ENCODE peak calls at places on chromosome 6, in eight cellular contexts. D is dorsolateral prefrontal cortex, F is cardiac fibroblast, X is B cell, Z is bronchial epithelial cell, G is BJ, K is Panc1, P is HFFc6. Y is an unnamed sample.

GRCh38 chr6:149896491-149896890 is 1.4 kb downstream of the RAET1E start:
- DNase-seq in D (no peak), F (peak), X (no peak), Z (peak), G (no peak), K (no peak), P (peak), Y (peak)

GRCh38 chr6:84118191-84118590 is 84.6 kb downstream of the MRAP2 start:
- DNase-seq in D (no peak), F (no peak), X (no peak), Z (no peak), G (no peak), K (no peak), P (no peak), Y (no peak)

GRCh38 chr6:33988121-33989015 is 157.5 kb downstream of the GRM4 start:
- DNase-seq in D (no peak), F (no peak), X (no peak), Z (no peak), G (no peak), K (no peak), P (no peak), Y (no peak)

GRCh38 chr6:27267865-27268444 is 20.5 kb downstream of the PRSS16 start:
- DNase-seq in D (no peak), F (no peak), X (no peak), Z (no peak), G (no peak), K (no peak), P (no peak), Y (no peak)

GRCh38 chr6:33010356-33010755 is 965 bp upstream of the HLA-DOA start:
- DNase-seq in D (no peak), F (no peak), X (no peak), Z (no peak), G (no peak), K (no peak), P (no peak), Y (no peak)

GRCh38 chr6:150723056-150723658 is 123.5 kb downstream of the PLEKHG1 start:
- DNase-seq in D (no peak), F (no peak), X (no peak), Z (no peak), G (no peak), K (no peak), P (no peak), Y (no peak)

GRCh38 chr6:4178737-4179333 is 43.5 kb upstream of the ECI2 start:
- DNase-seq in D (no peak), F (no peak), X (no peak), Z (no peak), G (no peak), K (no peak), P (no peak), Y (no peak)

GRCh38 chr6:165245716-165246115 is 63.7 kb downstream of the C6orf118 start:
- DNase-seq in D (no peak), F (peak), X (no peak), Z (peak), G (no peak), K (no peak), P (no peak), Y (no peak)

GRCh38 chr6:37698264-37699137 is 818 bp upstream of the MDGA1 start:
- DNase-seq in D (no peak), F (peak), X (peak), Z (peak), G (no peak), K (no peak), P (peak), Y (peak)

GRCh38 chr6:92810913-92811312 is 608.4 kb downstream of the EPHA7 start:
- DNase-seq in D (no peak), F (peak), X (peak), Z (peak), G (no peak), K (peak), P (no peak), Y (peak)

GRCh38 chr6:163963205-163964120 is 548.9 kb downstream of the QKI start:
- DNase-seq in D (no peak), F (no peak), X (no peak), Z (no peak), G (no peak), K (no peak), P (no peak), Y (no peak)

GRCh38 chr6:104957301-104958177 is 632 bp downstream of the LIN28B start:
- DNase-seq in D (no peak), F (no peak), X (peak), Z (no peak), G (no peak), K (no peak), P (no peak), Y (no peak)

GRCh38 chr6:32244946-32245398 is 21.1 kb upstream of the NOTCH4 start:
- DNase-seq in D (peak), F (peak), X (peak), Z (peak), G (peak), K (no peak), P (peak), Y (peak)

GRCh38 chr6:80091506-80091905 is 15.0 kb upstream of the BCKDHB start:
- DNase-seq in D (no peak), F (no peak), X (no peak), Z (no peak), G (no peak), K (no peak), P (no peak), Y (no peak)

GRCh38 chr6:95417856-95418255 is 159.5 kb upstream of the MANEA start:
- DNase-seq in D (no peak), F (no peak), X (no peak), Z (no peak), G (no peak), K (no peak), P (no peak), Y (no peak)

GRCh38 chr6:39301606-39302005 is 12.6 kb downstream of the KCNK17 start:
- DNase-seq in D (no peak), F (peak), X (no peak), Z (no peak), G (no peak), K (no peak), P (no peak), Y (peak)
- TF ChIP-seq CTCF in D (no peak), F (peak), X (no peak), Z (peak), G (peak), K (no peak), P (peak), Y (peak)

GRCh38 chr6:168132531-168133184 is 53.6 kb upstream of the FRMD1 start:
- DNase-seq in D (peak), F (peak), X (no peak), Z (no peak), G (peak), K (no peak), P (peak), Y (no peak)
- TF ChIP-seq CTCF in D (peak), F (peak), X (no peak), Z (peak), G (peak), K (no peak), P (peak), Y (peak)

GRCh38 chr6:30841644-30842504 is 42.4 kb upstream of the DDR1 start:
- DNase-seq in D (no peak), F (peak), X (no peak), Z (no peak), G (no peak), K (no peak), P (no peak), Y (no peak)

GRCh38 chr6:30845183-30845582 is 39.1 kb upstream of the DDR1 start:
- DNase-seq in D (no peak), F (no peak), X (no peak), Z (no peak), G (no peak), K (no peak), P (no peak), Y (no peak)

GRCh38 chr6:30842754-30843610 is 41.3 kb upstream of the DDR1 start:
- DNase-seq in D (no peak), F (peak), X (no peak), Z (no peak), G (no peak), K (no peak), P (no peak), Y (no peak)

GRCh38 chr6:30843611-30843998 is 40.7 kb upstream of the DDR1 start:
- DNase-seq in D (no peak), F (no peak), X (no peak), Z (no peak), G (no peak), K (no peak), P (no peak), Y (no peak)

GRCh38 chr6:30844118-30844535 is 40.2 kb upstream of the DDR1 start:
- DNase-seq in D (no peak), F (peak), X (no peak), Z (no peak), G (no peak), K (no peak), P (peak), Y (no peak)
- TF ChIP-seq CTCF in D (no peak), F (no peak), X (no peak), Z (no peak), G (peak), K (no peak), P (no peak), Y (no peak)

DNA sequence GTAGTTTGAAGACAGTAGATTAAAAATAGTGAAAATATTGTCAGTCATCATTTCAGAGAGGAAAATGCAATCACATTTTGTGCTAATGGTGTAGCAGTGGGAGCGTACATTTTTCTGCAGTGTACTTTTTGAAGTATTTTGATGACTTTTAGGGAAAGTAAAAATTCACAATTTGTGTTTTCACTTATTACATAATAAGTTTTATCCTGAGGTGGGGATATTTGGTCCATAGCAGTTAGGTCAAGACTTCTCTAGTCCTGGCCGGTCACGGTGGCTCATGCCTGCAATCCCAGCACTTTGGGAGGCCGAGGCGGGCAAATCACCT is 122.3 kb downstream of the SASH1 start:
- DNase-seq in D (no peak), F (no peak), X (no peak), Z (no peak), G (no peak), K (no peak), P (no peak), Y (no peak)
- TF ChIP-seq CTCF in D (no peak), F (no peak), X (peak), Z (no peak), G (no peak), K (peak), P (no peak), Y (no peak)

DNA sequence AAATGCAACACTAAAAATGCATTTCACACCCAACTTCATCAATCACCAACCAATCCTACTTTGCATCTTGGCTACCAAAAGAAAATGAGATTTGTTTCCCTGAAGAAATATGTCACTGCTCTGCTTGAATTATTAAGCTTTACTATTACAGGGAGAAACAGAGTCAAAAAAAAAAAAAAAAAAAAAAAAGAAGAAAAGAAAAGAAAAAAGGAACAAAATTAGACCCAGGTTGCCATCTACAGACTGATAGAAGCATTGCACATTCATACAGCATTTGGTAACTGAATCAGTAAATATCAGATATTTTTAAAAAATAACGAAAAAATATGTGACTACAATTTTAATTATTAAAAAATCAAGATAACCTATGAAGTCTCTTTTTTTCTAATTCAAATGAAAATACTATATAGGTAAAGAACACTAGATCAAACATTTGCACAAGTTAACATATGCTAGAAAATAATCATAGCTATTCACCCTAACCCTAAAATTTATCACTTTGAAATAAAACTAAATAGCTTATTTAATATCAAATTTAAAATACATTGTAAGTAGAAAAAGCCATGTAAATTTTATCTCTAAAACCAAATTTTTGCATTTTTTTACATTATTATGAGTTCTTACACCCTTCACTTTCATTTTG is 83.3 kb downstream of the DCDC2 start:
- DNase-seq in D (no peak), F (peak), X (no peak), Z (peak), G (no peak), K (no peak), P (peak), Y (peak)
- TF ChIP-seq CTCF in D (peak), F (peak), X (peak), Z (peak), G (peak), K (peak), P (peak), Y (peak)